ENCODE peak calls at places on chromosomes 16 and 17, in six cellular contexts. H is lower leg skin, T is astrocyte of the cerebellum, L is GM12864, E is cardiac fibroblast, W is AG08396. S is an unnamed sample.

GRCh38 chr17:31678431-31678830 is 180.6 kb downstream of the COPRS start:
- DNase-seq in E (no peak), T (no peak), W (peak; percentile 40), H (no peak), L (no peak), S (peak; percentile 58)

GRCh38 chr17:66260265-66260664 is 31.1 kb upstream of the APOH start:
- DNase-seq in T (no peak), H (no peak), L (no peak), E (no peak), W (no peak), S (no peak)

GRCh38 chr17:20995164-20995872 is 47.5 kb downstream of the USP22 start:
- DNase-seq in T (no peak), H (peak; percentile 82), E (no peak), L (no peak), W (no peak), S (no peak)

GRCh38 chr17:72887917-72888316 is 204.6 kb downstream of the SLC39A11 start:
- DNase-seq in H (no peak), T (no peak), W (no peak), E (no peak), L (no peak), S (no peak)

GRCh38 chr16:86410076-86410475 is 100.3 kb upstream of the FOXF1 start:
- DNase-seq in W (no peak), T (no peak), L (no peak), E (no peak), H (no peak), S (no peak)

GRCh38 chr16:489606-490005 is 37.9 kb upstream of the CAPN15 start:
- DNase-seq in W (no peak), H (no peak), T (no peak), E (no peak), L (no peak), S (no peak)

GRCh38 chr16:71895679-71896385 is 501 bp downstream of the IST1 start:
- DNase-seq in W (peak; percentile 41), L (no peak), H (peak; percentile 92), E (peak; percentile 57), T (no peak), S (peak; percentile 61)

GRCh38 chr16:65121870-65122723 is at the start of gene CDH11:
- DNase-seq in E (peak; percentile 96), T (peak; percentile 53), W (peak; percentile 87), H (peak; percentile 88), L (no peak), S (peak; percentile 82)

GRCh38 chr16:30094541-30095165 is 1.4 kb downstream of the YPEL3 start:
- DNase-seq in H (no peak), T (no peak), W (no peak), E (no peak), L (no peak), S (no peak)

GRCh38 chr17:65177901-65178300 is 40.7 kb downstream of the RGS9 start:
- DNase-seq in E (peak; percentile 59), H (no peak), T (peak; percentile 27), W (peak; percentile 43), L (no peak), S (peak; percentile 52)

GRCh38 chr17:5672815-5673430 is 88.6 kb upstream of the NLRP1 start:
- DNase-seq in W (no peak), E (no peak), L (no peak), T (no peak), H (no peak), S (no peak)

GRCh38 chr17:72472116-72472515 is 351.3 kb downstream of the SOX9 start:
- DNase-seq in T (no peak), L (no peak), W (no peak), E (no peak), H (no peak), S (no peak)

GRCh38 chr17:47204722-47205418 is 4.3 kb upstream of the MYL4 start:
- DNase-seq in W (no peak), L (peak; percentile 47), T (no peak), H (no peak), E (no peak), S (peak; percentile 39)

GRCh38 chr17:76145231-76146052 is 4.4 kb upstream of the FOXJ1 start:
- DNase-seq in E (no peak), W (no peak), T (no peak), L (no peak), H (no peak), S (no peak)